ENCODE peak calls at places on chromosomes 6 and 20, in seven cellular contexts. P is NCI-H69, C is fibroblast of pulmonary artery, G is GF-D8, T is AG04449, N is T follicular helper cell, S is left colon. F is an unnamed sample.

GRCh38 chr20:58406422-58407001 is 17.5 kb downstream of the VAPB start:
- DNase-seq in T (no peak), N (no peak), G (no peak), C (no peak), P (no peak), S (no peak), F (no peak)

GRCh38 chr6:56804996-56805395 is 149.9 kb upstream of the BEND6 start:
- DNase-seq in N (no peak), G (no peak), S (no peak), P (peak; percentile 47), C (peak; percentile 71), T (no peak), F (no peak)

GRCh38 chr20:62232764-62233645 is 5.3 kb upstream of the OSBPL2 start:
- DNase-seq in C (no peak), G (no peak), N (no peak), P (no peak), T (no peak), S (no peak), F (no peak)

GRCh38 chr6:111857674-111858337 is 15.4 kb downstream of the FYN start:
- DNase-seq in G (no peak), S (no peak), T (no peak), N (no peak), P (no peak), C (no peak), F (no peak)

GRCh38 chr6:136403166-136403980 is 113.7 kb upstream of the BCLAF1 start:
- DNase-seq in S (no peak), P (peak; percentile 70), C (peak; percentile 88), T (peak; percentile 86), N (no peak), G (no peak), F (no peak)

GRCh38 chr6:3201388-3201787 is 26.1 kb downstream of the TUBB2B start:
- DNase-seq in N (no peak), C (no peak), G (no peak), P (no peak), T (no peak), S (no peak), F (no peak)

GRCh38 chr6:100353276-100354015 is 111.3 kb downstream of the SIM1 start:
- DNase-seq in S (no peak), G (no peak), T (no peak), N (no peak), C (peak; percentile 85), P (no peak), F (no peak)

GRCh38 chr6:41321183-41321582 is 14.2 kb upstream of the NCR2 start:
- DNase-seq in T (no peak), N (no peak), C (no peak), G (no peak), S (no peak), P (no peak), F (no peak)

GRCh38 chr6:108895591-108895990 is 47.4 kb downstream of the ARMC2 start:
- DNase-seq in G (no peak), T (no peak), C (peak; percentile 51), S (no peak), N (no peak), P (peak; percentile 22), F (no peak)

GRCh38 chr20:63567382-63568169 is 6.5 kb downstream of the HELZ2 start:
- DNase-seq in N (no peak), T (no peak), P (no peak), C (no peak), G (peak; percentile 76), S (peak; percentile 70), F (no peak)

GRCh38 chr6:43953256-43953655 is 174.0 kb downstream of the MRPL14 start:
- DNase-seq in C (no peak), P (no peak), N (no peak), S (no peak), G (no peak), T (no peak), F (no peak)

GRCh38 chr6:85113934-85114582 is 335.8 kb upstream of the NT5E start:
- DNase-seq in T (no peak), P (peak; percentile 94), N (no peak), G (no peak), C (peak; percentile 89), S (no peak), F (no peak)

GRCh38 chr6:54846857-54847721 is 518 bp downstream of the FAM83B start:
- DNase-seq in G (no peak), S (peak; percentile 39), C (no peak), N (no peak), T (no peak), P (peak; percentile 91), F (peak; percentile 60)

GRCh38 chr20:36154696-36155628 is at the start of gene EPB41L1:
- DNase-seq in S (no peak), P (no peak), C (peak; percentile 18), G (no peak), N (no peak), T (no peak), F (no peak)

GRCh38 chr6:16388488-16388887 is 150.1 kb downstream of the GMPR start:
- DNase-seq in C (no peak), N (no peak), T (no peak), P (no peak), S (no peak), G (no peak), F (no peak)

GRCh38 chr6:44058617-44059358 is 68.5 kb downstream of the MRPL14 start:
- DNase-seq in N (no peak), P (no peak), T (peak; percentile 99), C (peak; percentile 99), S (peak; percentile 79), G (no peak), F (peak; percentile 63)

GRCh38 chr20:1184638-1185315 is at the start of gene TMEM74B:
- DNase-seq in C (no peak), G (no peak), T (no peak), S (no peak), P (peak; percentile 37), N (no peak), F (no peak)

GRCh38 chr6:144873653-144874378 is 588.7 kb downstream of the UTRN start:
- DNase-seq in S (no peak), P (no peak), G (no peak), N (no peak), T (no peak), C (no peak), F (no peak)

GRCh38 chr20:53916173-53916512 is 154.3 kb downstream of the BCAS1 start:
- DNase-seq in C (no peak), S (no peak), P (no peak), T (no peak), G (no peak), N (no peak), F (no peak)

GRCh38 chr6:56959938-56960337 is 5.0 kb downstream of the BEND6 start:
- DNase-seq in P (no peak), S (no peak), N (no peak), G (no peak), C (peak; percentile 52), T (no peak), F (no peak)

GRCh38 chr6:84093405-84094049 is 60.0 kb downstream of the MRAP2 start:
- DNase-seq in G (peak; percentile 97), T (no peak), N (no peak), C (no peak), S (no peak), P (no peak), F (no peak)

GRCh38 chr6:148779142-148779562 is 32.3 kb downstream of the UST start:
- DNase-seq in C (peak; percentile 91), T (no peak), P (no peak), S (no peak), G (no peak), N (no peak), F (no peak)

GRCh38 chr6:31725502-31726350 is 2.6 kb downstream of the MPIG6B start:
- DNase-seq in C (peak; percentile 88), G (peak; percentile 83), N (no peak), T (no peak), S (no peak), P (no peak), F (no peak)

GRCh38 chr6:106446287-106446885 is 85.9 kb downstream of the CRYBG1 start:
- DNase-seq in G (peak; percentile 5), S (no peak), P (peak; percentile 81), C (peak; percentile 36), N (no peak), T (no peak), F (no peak)

GRCh38 chr6:35647400-35647799 is 41.3 kb downstream of the FKBP5 start:
- DNase-seq in T (no peak), C (no peak), G (no peak), S (no peak), P (no peak), N (no peak), F (no peak)

GRCh38 chr6:148747493-148748160 is 797 bp downstream of the UST start:
- DNase-seq in T (no peak), S (peak; percentile 46), G (no peak), C (peak; percentile 28), N (peak; percentile 66), P (peak; percentile 81), F (peak; percentile 72)

GRCh38 chr20:57909763-57910331 is 200.0 kb upstream of the PMEPA1 start:
- DNase-seq in N (no peak), T (no peak), S (no peak), C (no peak), P (no peak), G (no peak), F (no peak)

GRCh38 chr6:150880336-150880735 is 14.8 kb downstream of the MTHFD1L start:
- DNase-seq in T (no peak), P (peak; percentile 68), G (no peak), N (no peak), S (no peak), C (no peak), F (no peak)

GRCh38 chr6:21383499-21384085 is 210.0 kb upstream of the SOX4 start:
- DNase-seq in G (no peak), P (no peak), N (no peak), T (no peak), C (no peak), S (no peak), F (no peak)

GRCh38 chr20:37518059-37518458 is 3.0 kb upstream of the NNAT start:
- DNase-seq in G (no peak), S (no peak), C (no peak), N (no peak), P (no peak), T (no peak), F (no peak)

GRCh38 chr6:109526905-109527628 is 44.0 kb upstream of the ZBTB24 start:
- DNase-seq in G (peak; percentile 18), P (peak; percentile 75), N (peak; percentile 15), S (no peak), T (peak; percentile 14), C (peak; percentile 86), F (peak; percentile 31)

GRCh38 chr20:37714973-37715657 is 21.3 kb downstream of the CTNNBL1 start:
- DNase-seq in N (no peak), S (no peak), P (no peak), T (peak; percentile 46), C (peak; percentile 42), G (peak; percentile 87), F (no peak)

GRCh38 chr20:41248371-41249024 is 69.0 kb downstream of the ZHX3 start:
- DNase-seq in S (no peak), C (peak; percentile 96), G (no peak), P (no peak), N (no peak), T (no peak), F (no peak)

GRCh38 chr6:132084811-132085509 is 133.8 kb upstream of the CCN2 start:
- DNase-seq in T (peak; percentile 99), N (no peak), P (no peak), G (no peak), C (peak; percentile 95), S (no peak), F (no peak)